ENCODE peak calls at places on chromosomes 13 and 19, in six cellular contexts. W is right atrium auricular region, M is right lobe of liver, A is mucosa of descending colon, T is progenitor cell of endocrine pancreas, O is nephron progenitor cell. H is an unnamed sample.

GRCh38 chr19:11138659-11139526 is 16.7 kb downstream of the SPC24 start:
- DNase-seq in T (no peak), O (peak; percentile 49), W (peak; percentile 91), A (peak; percentile 64), M (no peak), H (peak; percentile 87)

GRCh38 chr19:46069841-46070341 is 29.1 kb upstream of the IGFL4 start:
- DNase-seq in M (no peak), O (no peak), W (no peak), T (no peak), A (no peak), H (peak; percentile 79)

GRCh38 chr13:22936228-22936627 is 244.6 kb upstream of the SGCG start:
- DNase-seq in T (no peak), W (no peak), M (no peak), A (no peak), O (no peak), H (no peak)

GRCh38 chr19:756232-756631 is 5.3 kb downstream of the MISP start:
- DNase-seq in O (no peak), M (no peak), W (no peak), A (no peak), T (no peak), H (peak; percentile 52)

GRCh38 chr19:54481326-54481930 is 8.3 kb upstream of the CDC42EP5 start:
- DNase-seq in M (no peak), O (peak; percentile 81), A (no peak), W (no peak), T (no peak), H (no peak)

GRCh38 chr19:49010453-49010852 is 6.4 kb downstream of the LHB start:
- DNase-seq in O (no peak), W (no peak), M (no peak), T (no peak), A (no peak), H (no peak)

GRCh38 chr19:10921909-10922637 is 6.4 kb downstream of the YIPF2 start:
- DNase-seq in T (no peak), M (no peak), W (no peak), O (no peak), A (no peak), H (no peak)

GRCh38 chr13:114068723-114069322 is 63.6 kb downstream of the RASA3 start:
- DNase-seq in W (no peak), A (peak; percentile 26), T (no peak), O (peak; percentile 11), M (peak; percentile 54), H (peak; percentile 35)

GRCh38 chr19:46731007-46731501 is 14.1 kb upstream of the PRKD2 start:
- DNase-seq in T (no peak), A (no peak), O (no peak), M (no peak), W (no peak), H (peak; percentile 92)

DNA sequence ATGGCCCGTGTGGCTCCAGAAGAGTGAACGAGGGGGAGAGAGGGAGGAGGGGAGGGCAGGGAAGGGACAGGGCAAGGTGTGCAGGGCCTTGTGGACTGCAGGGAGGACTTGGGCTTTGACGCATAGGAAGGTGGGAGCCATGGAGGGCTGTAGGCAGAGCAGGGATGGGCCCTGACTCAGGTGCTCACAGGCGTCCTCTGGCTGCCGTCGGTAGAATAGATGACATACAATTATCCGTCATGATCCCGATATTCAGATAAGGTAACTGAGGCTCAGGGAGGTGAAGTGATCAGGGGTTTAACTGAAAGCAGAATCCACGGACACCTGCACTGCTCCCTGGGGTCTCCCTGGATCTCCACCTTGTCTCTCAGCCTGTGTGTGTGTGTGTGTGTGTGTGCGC is 3.4 kb downstream of the C3 start:
- DNase-seq in W (no peak), O (no peak), M (peak; percentile 59), A (no peak), T (no peak), H (no peak)
- TF ChIP-seq CTCF in W (no peak), O (no peak), M (no peak), A (no peak), T (peak; percentile 12), H (no peak)

GRCh38 chr13:100588350-100589177 is at the start of gene GGACT:
- DNase-seq in T (peak; percentile 71), M (peak; percentile 77), O (peak; percentile 77), A (peak; percentile 90), W (peak; percentile 64), H (peak; percentile 15)
- TF ChIP-seq CTCF in T (peak; percentile 86), M (peak; percentile 61), O (peak; percentile 41), A (peak; percentile 82), W (peak; percentile 81), H (peak; percentile 81)

GRCh38 chr19:2524840-2525723 is 49.2 kb downstream of the GADD45B start:
- DNase-seq in A (no peak), O (no peak), M (no peak), W (no peak), T (no peak), H (peak; percentile 85)

GRCh38 chr19:2527171-2527570 is 51.2 kb downstream of the GADD45B start:
- DNase-seq in W (no peak), T (no peak), A (no peak), M (no peak), O (no peak), H (no peak)

GRCh38 chr19:2524361-2524839 is 48.5 kb downstream of the GADD45B start:
- DNase-seq in T (no peak), M (no peak), W (no peak), O (no peak), A (no peak), H (no peak)

GRCh38 chr19:2527716-2528115 is 51.8 kb downstream of the GADD45B start:
- DNase-seq in O (no peak), T (no peak), M (no peak), A (no peak), W (no peak), H (no peak)

GRCh38 chr19:2523630-2524311 is 47.8 kb downstream of the GADD45B start:
- DNase-seq in M (no peak), A (no peak), T (no peak), O (no peak), W (no peak), H (peak; percentile 64)
- TF ChIP-seq CTCF in M (no peak), A (no peak), T (peak; percentile 27), O (peak; percentile 21), W (no peak), H (peak; percentile 73)

GRCh38 chr13:80334582-80335260 is 6.2 kb downstream of the SPRY2 start:
- DNase-seq in T (no peak), M (no peak), O (no peak), W (no peak), A (no peak), H (peak; percentile 13)
- TF ChIP-seq CTCF in T (peak; percentile 24), M (no peak), O (no peak), W (no peak), A (no peak), H (peak; percentile 42)

GRCh38 chr13:94305033-94305432 is 174.4 kb downstream of the DCT start:
- DNase-seq in O (no peak), W (no peak), A (no peak), T (no peak), M (no peak), H (no peak)

GRCh38 chr13:94298346-94298745 is 181.1 kb downstream of the DCT start:
- DNase-seq in W (no peak), A (no peak), O (no peak), T (no peak), M (no peak), H (no peak)

GRCh38 chr13:94303644-94304174 is 175.8 kb downstream of the DCT start:
- DNase-seq in A (no peak), W (no peak), T (no peak), O (no peak), M (no peak), H (no peak)

GRCh38 chr13:94300401-94300800 is 179.1 kb downstream of the DCT start:
- DNase-seq in T (no peak), A (no peak), M (no peak), W (no peak), O (no peak), H (no peak)

GRCh38 chr13:94301487-94301886 is 178.0 kb downstream of the DCT start:
- DNase-seq in M (no peak), A (no peak), W (no peak), O (no peak), T (no peak), H (no peak)
- TF ChIP-seq CTCF in M (no peak), A (no peak), W (no peak), O (no peak), T (no peak), H (no peak)

GRCh38 chr19:40216777-40217026 is 1.5 kb downstream of the TTC9B start:
- DNase-seq in M (no peak), A (no peak), T (no peak), W (no peak), O (no peak), H (no peak)
- TF ChIP-seq CTCF in M (no peak), A (no peak), T (no peak), W (no peak), O (no peak), H (no peak)

GRCh38 chr19:51810228-51810627 is 15.3 kb downstream of the FPR3 start:
- DNase-seq in M (no peak), W (no peak), O (no peak), T (no peak), A (no peak), H (peak; percentile 56)
- TF ChIP-seq CTCF in M (peak; percentile 11), W (peak; percentile 59), O (no peak), T (no peak), A (no peak), H (peak; percentile 53)

GRCh38 chr13:84867246-84867645 is 932.0 kb downstream of the SLITRK6 start:
- DNase-seq in A (no peak), O (no peak), W (no peak), T (no peak), M (no peak), H (no peak)

GRCh38 chr13:84873951-84874350 is 925.3 kb downstream of the SLITRK6 start:
- DNase-seq in M (no peak), W (no peak), T (no peak), A (no peak), O (no peak), H (no peak)

GRCh38 chr13:84864341-84864740 is 934.9 kb downstream of the SLITRK6 start:
- DNase-seq in M (no peak), A (no peak), O (no peak), T (no peak), W (no peak), H (no peak)

DNA sequence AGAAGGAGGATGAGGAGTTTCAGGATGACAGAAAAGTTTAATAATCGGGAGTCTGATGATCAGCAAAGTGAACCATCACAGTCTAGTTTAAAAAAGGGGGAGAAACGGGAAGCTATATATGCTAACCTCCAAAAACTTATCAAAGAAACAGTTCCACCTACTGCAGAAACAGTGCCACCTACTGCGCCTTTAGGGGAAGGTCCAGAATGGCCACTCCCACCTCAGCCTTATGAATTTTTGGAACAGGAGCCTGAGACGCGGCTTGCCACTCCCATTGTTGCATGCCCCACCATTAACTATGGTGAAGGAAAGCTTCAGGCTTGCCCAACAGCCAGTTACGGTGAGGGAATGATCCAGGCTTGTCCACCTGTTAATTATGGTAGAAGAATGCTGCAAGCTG is 929.0 kb downstream of the SLITRK6 start:
- DNase-seq in M (no peak), A (no peak), T (no peak), O (no peak), W (no peak), H (peak; percentile 4)
- TF ChIP-seq CTCF in M (no peak), A (no peak), T (peak; percentile 24), O (peak; percentile 21), W (no peak), H (peak; percentile 63)